ENCODE peak calls at places on chromosomes 7 and 10, in nine cellular contexts. M, F, A, T, D, H, W, I and Z are unnamed samples.

GRCh38 chr7:5519515-5519928 is 95.9 kb upstream of the TNRC18 start:
- DNase-seq in M (no peak), F (peak; percentile 54), A (no peak), T (no peak), D (no peak), H (no peak), W (no peak), I (no peak), Z (no peak)

GRCh38 chr10:78684954-78685353 is 383.8 kb upstream of the ZMIZ1 start:
- DNase-seq in M (no peak), F (no peak), A (no peak), T (no peak), D (no peak), H (no peak), W (no peak), I (no peak), Z (no peak)

GRCh38 chr10:44294726-44295412 is 90.0 kb downstream of the CXCL12 start:
- DNase-seq in M (no peak), F (no peak), A (no peak), T (no peak), D (peak; percentile 17), H (no peak), W (no peak), I (no peak), Z (no peak)

GRCh38 chr10:6054884-6055283 is 7.3 kb downstream of the IL2RA start:
- DNase-seq in M (no peak), F (no peak), A (no peak), T (no peak), D (no peak), H (no peak), W (no peak), I (no peak), Z (no peak)

GRCh38 chr7:16921644-16922257 is 40.0 kb upstream of the AGR3 start:
- DNase-seq in M (no peak), F (peak; percentile 80), A (no peak), T (no peak), D (no peak), H (peak; percentile 38), W (no peak), I (no peak), Z (no peak)

GRCh38 chr10:48523212-48523819 is 81.6 kb downstream of the ARHGAP22 start:
- DNase-seq in M (no peak), F (peak; percentile 34), A (peak; percentile 51), T (no peak), D (peak; percentile 96), H (peak; percentile 96), W (peak; percentile 46), I (no peak), Z (no peak)

GRCh38 chr10:93495654-93496321 is 624 bp upstream of the CEP55 start:
- DNase-seq in M (no peak), F (no peak), A (no peak), T (peak; percentile 17), D (peak; percentile 51), H (peak; percentile 52), W (peak; percentile 19), I (peak; percentile 22), Z (peak; percentile 15)

GRCh38 chr7:42639930-42640329 is 271.9 kb downstream of the C7orf25 start:
- DNase-seq in M (no peak), F (no peak), A (no peak), T (no peak), D (no peak), H (no peak), W (no peak), I (no peak), Z (no peak)

GRCh38 chr10:1520909-1521565 is 216.3 kb downstream of the ADARB2 start:
- DNase-seq in M (no peak), F (no peak), A (no peak), T (no peak), D (no peak), H (no peak), W (no peak), I (no peak), Z (no peak)

GRCh38 chr7:121046893-121047468 is 58.5 kb downstream of the CPED1 start:
- DNase-seq in M (no peak), F (no peak), A (no peak), T (no peak), D (no peak), H (no peak), W (no peak), I (no peak), Z (no peak)

GRCh38 chr10:23535381-23535780 is 96.5 kb downstream of the OTUD1 start:
- DNase-seq in M (no peak), F (no peak), A (no peak), T (no peak), D (no peak), H (no peak), W (no peak), I (no peak), Z (no peak)

GRCh38 chr10:53356616-53357349 is 584.2 kb upstream of the MBL2 start:
- DNase-seq in M (no peak), F (peak; percentile 1), A (no peak), T (no peak), D (no peak), H (no peak), W (no peak), I (no peak), Z (no peak)

GRCh38 chr7:66016131-66016461 is 34.1 kb upstream of the GUSB start:
- DNase-seq in M (no peak), F (no peak), A (no peak), T (no peak), D (peak; percentile 58), H (peak; percentile 17), W (no peak), I (no peak), Z (no peak)

GRCh38 chr7:98175260-98175604 is 36.0 kb upstream of the BHLHA15 start:
- DNase-seq in M (no peak), F (no peak), A (no peak), T (no peak), D (no peak), H (no peak), W (no peak), I (no peak), Z (no peak)

GRCh38 chr7:5396999-5397656 is 26.5 kb downstream of the TNRC18 start:
- DNase-seq in M (peak; percentile 41), F (peak; percentile 99), A (peak; percentile 83), T (peak; percentile 93), D (peak; percentile 92), H (peak; percentile 93), W (no peak), I (peak; percentile 96), Z (peak; percentile 95)

GRCh38 chr7:81887098-81887497 is 117.3 kb upstream of the HGF start:
- DNase-seq in M (no peak), F (no peak), A (no peak), T (no peak), D (no peak), H (peak; percentile 39), W (no peak), I (no peak), Z (no peak)

GRCh38 chr10:125662616-125663015 is 20.3 kb downstream of the TEX36 start:
- DNase-seq in M (no peak), F (peak; percentile 3), A (no peak), T (no peak), D (no peak), H (no peak), W (no peak), I (no peak), Z (no peak)

GRCh38 chr10:18179901-18180300 is 39.7 kb downstream of the CACNB2 start:
- DNase-seq in M (no peak), F (no peak), A (no peak), T (no peak), D (peak; percentile 80), H (peak; percentile 91), W (peak; percentile 16), I (no peak), Z (no peak)

GRCh38 chr7:108143658-108144420 is 13.7 kb upstream of the LAMB4 start:
- DNase-seq in M (no peak), F (no peak), A (no peak), T (no peak), D (no peak), H (no peak), W (no peak), I (no peak), Z (no peak)
- TF ChIP-seq CTCF in M (no peak), F (no peak), A (no peak), T (no peak), D (peak; percentile 8), H (peak; percentile 2), W (no peak), I (no peak), Z (no peak)

DNA sequence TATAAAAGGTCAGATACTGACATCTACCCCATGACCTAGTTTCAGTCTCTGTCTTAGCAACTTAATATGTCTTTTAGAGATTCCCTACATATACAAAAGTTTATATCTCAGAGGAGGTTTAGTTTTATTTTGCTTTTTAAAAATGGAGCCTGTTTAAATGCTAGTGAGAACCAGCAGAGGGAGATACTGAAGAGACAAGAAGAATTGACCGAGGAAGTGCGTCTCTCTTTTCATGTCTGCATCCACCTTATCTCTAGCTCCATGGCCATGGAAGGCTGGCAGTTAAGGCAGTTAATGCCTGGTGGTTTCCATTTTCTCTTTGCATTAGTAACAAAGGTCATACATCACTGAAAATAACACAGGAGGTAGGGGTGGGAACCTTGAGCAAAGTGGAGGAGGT is 10.7 kb downstream of the SUV39H2 start:
- DNase-seq in M (no peak), F (no peak), A (no peak), T (peak; percentile 22), D (peak; percentile 26), H (peak; percentile 22), W (no peak), I (peak; percentile 35), Z (peak; percentile 12)
- TF ChIP-seq CTCF in M (no peak), F (peak; percentile 25), A (no peak), T (peak; percentile 3), D (peak; percentile 35), H (peak; percentile 43), W (peak; percentile 47), I (no peak), Z (peak; percentile 10)

DNA sequence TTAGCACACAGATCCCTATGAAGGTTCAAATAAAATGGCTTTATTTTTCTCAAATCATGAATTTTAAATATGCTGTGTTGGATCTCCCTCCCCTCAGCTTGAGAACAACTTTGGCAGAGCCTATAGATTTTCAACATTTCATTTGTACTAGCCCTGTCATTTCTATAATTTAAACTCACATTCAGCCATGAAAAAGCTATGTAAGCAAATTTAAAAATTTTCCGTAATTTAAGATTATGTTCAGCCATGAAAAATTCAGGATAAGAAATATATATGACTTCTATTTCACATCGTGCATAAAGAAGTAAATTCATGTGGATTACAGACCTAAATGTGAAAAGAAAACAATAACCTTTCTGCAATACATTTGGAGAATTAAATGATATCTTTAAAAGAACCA is 36.5 kb upstream of the SCIN start:
- DNase-seq in M (no peak), F (no peak), A (no peak), T (no peak), D (no peak), H (no peak), W (no peak), I (no peak), Z (no peak)
- TF ChIP-seq CTCF in M (no peak), F (no peak), A (no peak), T (no peak), D (no peak), H (no peak), W (no peak), I (no peak), Z (no peak)

GRCh38 chr7:27802977-27803376 is 63.0 kb downstream of the TAX1BP1 start:
- DNase-seq in M (no peak), F (no peak), A (no peak), T (no peak), D (peak; percentile 84), H (peak; percentile 77), W (no peak), I (no peak), Z (no peak)
- TF ChIP-seq CTCF in M (no peak), F (no peak), A (no peak), T (no peak), D (no peak), H (no peak), W (no peak), I (no peak), Z (no peak)